ENCODE peak calls at places on chromosome 18, in four cellular contexts. V, F, I and D are unnamed samples.

GRCh38 chr18:44638811-44639210 is 41.9 kb upstream of the SETBP1 start:
- DNase-seq in V (no peak), F (no peak), I (no peak), D (no peak)

GRCh38 chr18:59725177-59725576 is 28.0 kb upstream of the CCBE1 start:
- DNase-seq in V (no peak), F (no peak), I (no peak), D (no peak)

GRCh38 chr18:48788378-48788777 is 162.4 kb downstream of the SMAD7 start:
- DNase-seq in V (no peak), F (no peak), I (no peak), D (no peak)

GRCh38 chr18:67285583-67285982 is 230.9 kb downstream of the DSEL start:
- DNase-seq in V (no peak), F (no peak), I (no peak), D (no peak)

GRCh38 chr18:51821610-51822009 is 518.4 kb upstream of the DCC start:
- DNase-seq in V (no peak), F (no peak), I (no peak), D (no peak)

GRCh38 chr18:57980573-57981348 is 63.3 kb upstream of the NEDD4L start:
- DNase-seq in V (no peak), F (no peak), I (no peak), D (no peak)

GRCh38 chr18:9137168-9138066 is 836 bp downstream of the ANKRD12 start:
- DNase-seq in V (peak; percentile 80), F (peak; percentile 95), I (no peak), D (peak; percentile 83)

GRCh38 chr18:24181806-24182205 is 42.9 kb downstream of the CABYR start:
- DNase-seq in V (no peak), F (no peak), I (no peak), D (no peak)